ENCODE peak calls at places on chromosomes 4 and X, in ten cellular contexts. F is NCI-H460; D is ecto neural progenitor cell; S is myocyte; G is stimulated activated CD4-positive, alpha-beta T cell treated with anti-CD3 and anti-CD28 coated beads, Interleukin-4, amount 100 ng/mL, for 4 hours; N is mucosa of gallbladder; J is EL; O is activated CD4-positive, alpha-beta T cell treated with anti-CD3 and anti-CD28 coated beads, Interleukin-2, amount 10 ng/mL, durations not matched to agents 7 days and 5 days; T is WTC11; W is M059J. A is an unnamed sample.

GRCh38 chr4:175411251-175411650 is 400.8 kb downstream of the GPM6A start:
- DNase-seq in W (no peak), F (no peak), T (no peak), D (no peak), J (no peak), O (no peak), S (no peak), N (no peak), G (no peak), A (no peak)

GRCh38 chrX:9862525-9862924 is 76.3 kb downstream of the SHROOM2 start:
- DNase-seq in O (no peak), S (no peak), D (no peak), J (no peak), T (peak; percentile 31), F (no peak), W (no peak), G (no peak), N (no peak), A (no peak)

GRCh38 chr4:71222661-71223060 is 116.2 kb upstream of the SLC4A4 start:
- DNase-seq in T (no peak), N (no peak), D (no peak), W (no peak), G (no peak), F (no peak), O (no peak), S (peak; percentile 36), J (peak; percentile 41), A (no peak)

GRCh38 chr4:143395054-143395453 is 58.4 kb downstream of the GAB1 start:
- DNase-seq in T (no peak), S (no peak), O (no peak), N (no peak), F (no peak), G (no peak), W (no peak), J (no peak), D (no peak), A (no peak)

GRCh38 chr4:4334798-4335520 is 44.9 kb downstream of the ZBTB49 start:
- DNase-seq in G (peak; percentile 61), F (peak; percentile 40), S (peak; percentile 69), N (peak; percentile 66), D (peak; percentile 78), J (peak; percentile 47), T (peak; percentile 76), W (peak; percentile 61), O (peak; percentile 81), A (no peak)

GRCh38 chrX:2614911-2615310 is 76.2 kb upstream of the CD99 start:
- DNase-seq in G (no peak), N (no peak), D (no peak), S (peak; percentile 81), O (no peak), J (peak; percentile 81), F (no peak), W (peak; percentile 67), T (no peak), A (no peak)

GRCh38 chr4:94171616-94172015 is 36.0 kb upstream of the SMARCAD1 start:
- DNase-seq in N (no peak), W (no peak), O (no peak), T (no peak), G (no peak), D (no peak), J (no peak), S (no peak), F (no peak), A (no peak)

GRCh38 chr4:8607603-8608481 is 15.3 kb downstream of the CPZ start:
- DNase-seq in J (no peak), T (peak; percentile 89), D (peak; percentile 90), F (no peak), W (no peak), N (no peak), S (no peak), O (peak; percentile 33), G (peak; percentile 46), A (no peak)

GRCh38 chr4:123547167-123547817 is 150.7 kb downstream of the SPRY1 start:
- DNase-seq in T (peak; percentile 87), S (no peak), O (no peak), J (no peak), W (no peak), F (no peak), G (no peak), N (peak; percentile 53), D (peak; percentile 73), A (peak; percentile 77)